ENCODE peak calls at places on chromosome 2, in four cellular contexts. Q is HCT116, I is K562, A is GM12878. B is an unnamed sample. For H4K20me1, the result is how much of the 10 kb centered on the place peaks cover.

GRCh38 chr2:216215991-216216390 is 106.8 kb downstream of the XRCC5 start:
- DNase-seq in A (no peak), I (peak), Q (no peak), B (no peak)

GRCh38 chr2:160207804-160208661 is 8.0 kb upstream of the ITGB6 start:
- DNase-seq in A (peak), I (no peak), Q (peak), B (no peak)

GRCh38 chr2:177164584-177165052 is 48.0 kb upstream of the HNRNPA3 start:
- DNase-seq in A (peak), Q (peak), I (peak), B (peak)

GRCh38 chr2:148674063-148675020 is 29.8 kb downstream of the EPC2 start:
- DNase-seq in I (peak), Q (peak), A (no peak), B (peak)

GRCh38 chr2:233430091-233430490 is 75.8 kb downstream of the DGKD start:
- DNase-seq in Q (no peak), A (no peak), I (no peak), B (no peak)

GRCh38 chr2:98412751-98413445 is 31.8 kb upstream of the INPP4A start:
- DNase-seq in A (peak), I (peak), Q (peak), B (peak)

GRCh38 chr2:66570471-66570870 is 135.5 kb downstream of the MEIS1 start:
- DNase-seq in Q (no peak), A (no peak), I (no peak), B (no peak)

GRCh38 chr2:8581048-8581561 is 100.8 kb upstream of the ID2 start:
- DNase-seq in I (no peak), Q (no peak), A (no peak), B (no peak)

DNA sequence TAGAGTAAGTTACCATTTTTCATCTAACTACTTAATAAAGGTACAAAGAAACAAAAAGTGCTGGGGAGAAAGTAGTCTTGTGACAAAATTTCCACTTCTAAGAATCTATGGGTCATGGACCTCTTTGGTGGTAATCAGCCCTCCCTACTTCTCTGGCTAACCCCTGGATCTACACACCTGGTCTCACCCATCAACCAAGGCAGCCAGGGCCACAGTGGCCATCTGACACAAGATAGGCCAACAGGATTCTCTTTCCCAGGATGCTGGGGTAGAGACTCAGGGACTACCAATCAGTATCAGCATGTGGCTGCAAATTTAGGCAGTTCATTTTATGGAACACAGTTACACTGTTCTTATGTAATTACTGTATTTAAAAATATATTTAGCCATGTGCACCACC is 17.8 kb downstream of the RNF149 start:
- DNase-seq in I (no peak), A (no peak), Q (no peak), B (no peak)
- H4K20me1 ChIP-seq in I (under half), A (under half), Q (under half), B (under half)

GRCh38 chr2:10278029-10278762 is 24.5 kb upstream of the HPCAL1 start:
- DNase-seq in A (no peak), I (peak), Q (no peak), B (no peak)
- TF ChIP-seq EGR1 in A (no peak), I (peak), Q (no peak), B (no peak)

DNA sequence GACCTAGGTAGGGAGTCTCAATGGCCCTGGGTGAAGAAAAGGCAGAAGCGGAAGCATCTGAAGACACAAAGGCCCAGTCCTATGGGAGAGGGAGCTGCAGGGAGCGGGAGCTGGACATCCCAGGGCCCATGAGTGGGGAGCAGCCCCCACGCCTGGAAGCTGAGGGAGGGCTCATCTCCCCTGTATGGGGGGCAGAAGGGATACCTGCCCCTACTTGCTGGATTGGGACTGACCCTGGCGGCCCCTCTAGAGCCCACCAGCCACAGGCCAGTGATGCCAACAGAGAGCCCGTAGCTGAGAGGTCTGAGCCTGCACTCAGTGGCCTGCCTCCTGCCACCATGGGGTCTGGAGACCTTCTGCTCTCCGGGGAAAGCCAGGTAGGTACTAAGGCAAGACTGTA is 13.2 kb downstream of the CEP68 start:
- DNase-seq in I (no peak), A (no peak), Q (no peak), B (no peak)
- H4K20me1 ChIP-seq in I (under half), A (under half), Q (under half), B (under half)

GRCh38 chr2:54099834-54100595 is 15.4 kb upstream of the ACYP2 start:
- DNase-seq in Q (no peak), A (no peak), I (no peak), B (no peak)
- TF ChIP-seq EGR1 in Q (no peak), A (no peak), I (no peak), B (no peak)